ENCODE peak calls at places on chromosome 16, in six cellular contexts. F, T, M, J, V and G are unnamed samples.

GRCh38 chr16:12094537-12095265 is 118.2 kb downstream of the SNX29 start:
- DNase-seq in F (no peak), T (no peak), M (no peak), J (no peak), V (no peak), G (no peak)

GRCh38 chr16:46947900-46948547 is 25.4 kb downstream of the DNAJA2 start:
- DNase-seq in F (no peak), T (peak), M (peak), J (peak), V (peak), G (no peak)

GRCh38 chr16:10828851-10829331 is 10.3 kb upstream of the TVP23A start:
- DNase-seq in F (no peak), T (no peak), M (no peak), J (no peak), V (no peak), G (peak)

GRCh38 chr16:67833418-67834241 is 8.5 kb upstream of the THAP11 start:
- DNase-seq in F (no peak), T (peak), M (peak), J (peak), V (peak), G (peak)

GRCh38 chr16:83942074-83942473 is 11.0 kb upstream of the OSGIN1 start:
- DNase-seq in F (no peak), T (no peak), M (no peak), J (no peak), V (no peak), G (no peak)

GRCh38 chr16:29663020-29663828 is at the start of gene SPN:
- DNase-seq in F (no peak), T (peak), M (no peak), J (no peak), V (no peak), G (no peak)

GRCh38 chr16:65579050-65579449 is 457.2 kb upstream of the CDH11 start:
- DNase-seq in F (peak), T (no peak), M (no peak), J (no peak), V (no peak), G (no peak)

GRCh38 chr16:90047714-90048346 is 28.6 kb upstream of the DBNDD1 start:
- DNase-seq in F (no peak), T (peak), M (no peak), J (no peak), V (no peak), G (peak)

GRCh38 chr16:12951392-12951791 is 50.0 kb downstream of the SHISA9 start:
- DNase-seq in F (no peak), T (no peak), M (no peak), J (no peak), V (no peak), G (no peak)

GRCh38 chr16:56551796-56552738 is 12.8 kb upstream of the MT4 start:
- DNase-seq in F (no peak), T (no peak), M (peak), J (no peak), V (no peak), G (no peak)

GRCh38 chr16:4465977-4466779 is 8.2 kb downstream of the NMRAL1 start:
- DNase-seq in F (no peak), T (no peak), M (no peak), J (no peak), V (no peak), G (no peak)

GRCh38 chr16:22948058-22948602 is 134.2 kb downstream of the HS3ST2 start:
- DNase-seq in F (no peak), T (no peak), M (no peak), J (no peak), V (no peak), G (no peak)

GRCh38 chr16:85522517-85522841 is 90.6 kb upstream of the GSE1 start:
- DNase-seq in F (no peak), T (no peak), M (no peak), J (no peak), V (no peak), G (no peak)

GRCh38 chr16:50763211-50763610 is 21.3 kb downstream of the CYLD start:
- DNase-seq in F (no peak), T (no peak), M (no peak), J (no peak), V (no peak), G (no peak)

DNA sequence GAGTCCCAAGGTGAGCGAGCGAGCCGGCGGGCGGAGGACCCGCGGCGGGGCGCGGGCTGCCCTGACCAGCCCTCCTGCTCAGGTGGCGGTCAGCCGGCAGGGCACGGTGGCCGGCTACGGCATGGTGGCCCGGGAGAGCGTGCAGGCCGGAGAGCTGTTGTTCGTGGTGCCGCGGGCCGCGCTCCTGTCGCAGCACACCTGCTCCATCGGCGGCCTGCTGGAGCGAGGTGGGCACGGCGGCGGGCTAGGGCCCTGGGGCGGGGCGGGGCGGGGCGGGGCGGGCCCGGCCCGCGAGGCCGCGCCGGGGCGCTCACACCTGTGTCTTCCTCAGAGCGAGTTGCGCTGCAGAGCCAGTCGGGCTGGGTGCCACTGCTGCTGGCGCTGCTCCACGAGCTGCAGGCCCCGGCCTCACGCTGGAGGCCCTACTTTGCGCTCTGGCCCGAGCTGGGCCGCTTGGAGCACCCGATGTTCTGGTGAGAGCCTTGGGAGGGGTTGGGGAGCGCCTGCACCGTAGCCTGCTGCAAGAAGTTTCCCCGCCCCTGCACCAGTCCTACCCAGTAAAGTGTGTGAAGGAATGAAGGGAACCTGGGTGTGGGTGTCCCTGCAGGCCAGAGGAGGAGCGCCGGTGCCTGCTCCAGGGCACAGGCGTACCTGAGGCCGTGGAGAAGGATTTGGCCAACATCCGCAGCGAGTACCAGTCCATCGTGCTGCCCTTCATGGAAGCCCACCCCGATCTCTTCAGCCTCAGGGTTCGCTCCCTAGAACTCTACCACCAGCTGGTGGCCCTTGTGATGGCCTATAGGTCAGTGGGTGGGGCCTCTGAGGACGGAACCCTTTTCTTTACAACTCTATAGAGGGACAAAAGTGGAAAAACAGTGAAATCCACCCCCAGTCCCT is 802 bp downstream of the SETD6 start:
- DNase-seq in F (no peak), T (peak), M (peak), J (no peak), V (no peak), G (peak)
- TF ChIP-seq JUND in F (no peak), T (no peak), M (no peak), J (no peak), V (no peak), G (no peak)

DNA sequence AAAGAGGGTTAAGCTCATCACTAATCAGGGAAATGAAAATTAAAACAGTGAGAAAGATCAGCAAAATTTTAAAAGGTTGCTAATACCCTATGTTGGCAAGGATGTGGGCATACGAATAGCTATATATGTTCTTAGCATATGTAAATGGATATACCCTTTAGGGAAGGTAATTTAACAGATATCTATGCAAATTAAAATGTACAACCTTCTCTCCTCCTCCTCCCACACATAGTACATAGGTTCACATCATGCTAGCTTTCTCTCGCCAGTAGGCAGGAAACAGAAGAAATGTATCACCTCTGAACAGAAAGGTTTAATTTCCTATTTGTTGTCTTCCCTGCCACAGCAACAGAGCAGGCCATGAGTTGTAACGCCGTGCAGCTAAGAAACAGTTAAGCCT is 103.8 kb downstream of the CDYL2 start:
- DNase-seq in F (no peak), T (no peak), M (no peak), J (no peak), V (no peak), G (no peak)
- TF ChIP-seq JUND in F (no peak), T (no peak), M (no peak), J (no peak), V (no peak), G (no peak)

GRCh38 chr16:88061346-88062110 is 110.3 kb downstream of the BANP start:
- DNase-seq in F (no peak), T (no peak), M (no peak), J (no peak), V (no peak), G (no peak)

GRCh38 chr16:88063201-88063773 is 112.1 kb downstream of the BANP start:
- DNase-seq in F (no peak), T (no peak), M (no peak), J (no peak), V (peak), G (no peak)

GRCh38 chr16:88060524-88061219 is 109.4 kb downstream of the BANP start:
- DNase-seq in F (no peak), T (peak), M (no peak), J (no peak), V (no peak), G (no peak)

GRCh38 chr16:88064011-88064888 is 113.0 kb downstream of the BANP start:
- DNase-seq in F (no peak), T (no peak), M (no peak), J (no peak), V (no peak), G (no peak)

GRCh38 chr16:88062341-88062861 is 111.2 kb downstream of the BANP start:
- DNase-seq in F (no peak), T (no peak), M (no peak), J (no peak), V (no peak), G (no peak)
- TF ChIP-seq JUND in F (no peak), T (no peak), M (no peak), J (no peak), V (no peak), G (no peak)

DNA sequence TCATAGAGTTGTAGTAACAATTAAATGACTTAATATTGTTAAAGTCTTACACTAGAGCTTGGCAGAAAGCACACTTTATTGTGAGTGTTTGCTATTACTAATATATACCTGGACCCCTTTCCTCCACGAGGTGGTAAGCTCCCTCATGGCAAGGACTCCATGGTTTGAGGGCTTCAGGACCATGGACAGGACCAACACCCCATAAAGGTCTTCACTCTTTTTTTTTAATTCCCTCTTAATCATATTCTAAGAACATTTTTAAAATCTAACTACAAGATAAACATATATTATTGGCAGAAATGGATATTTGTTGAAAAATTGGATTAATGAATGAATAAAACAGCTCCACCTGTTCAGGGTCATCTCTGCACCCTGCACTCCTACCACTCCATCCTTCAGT is 154.5 kb downstream of the CBLN1 start:
- DNase-seq in F (no peak), T (peak), M (no peak), J (no peak), V (no peak), G (no peak)
- TF ChIP-seq JUND in F (no peak), T (no peak), M (no peak), J (no peak), V (no peak), G (no peak)